ENCODE peak calls at places on chromosomes 13 and 19, in five cellular contexts. O is MM.1S, U is HCT116, F is PC-3, P is SK-N-SH. M is an unnamed sample.

GRCh38 chr19:33296473-33297060 is 5.8 kb downstream of the CEBPA start:
- DNase-seq in F (no peak), P (peak; percentile 65), O (no peak), U (no peak), M (no peak)

GRCh38 chr13:28161370-28161769 is 23.0 kb downstream of the PAN3 start:
- DNase-seq in O (no peak), U (no peak), P (no peak), F (no peak), M (peak; percentile 59)

GRCh38 chr13:110186221-110186838 is 120.6 kb downstream of the COL4A1 start:
- DNase-seq in U (no peak), O (no peak), P (no peak), F (no peak), M (no peak)

GRCh38 chr13:110276553-110276950 is 30.4 kb downstream of the COL4A1 start:
- DNase-seq in F (no peak), O (no peak), P (no peak), U (no peak), M (no peak)

GRCh38 chr13:103931396-103931795 is 865.2 kb upstream of the SLC10A2 start:
- DNase-seq in U (no peak), O (no peak), P (no peak), F (no peak), M (no peak)

GRCh38 chr19:18317998-18318800 is 4.7 kb downstream of the LSM4 start:
- DNase-seq in F (no peak), U (no peak), P (peak; percentile 85), O (no peak), M (no peak)

GRCh38 chr19:43575955-43576451 is 402 bp downstream of the PINLYP start:
- DNase-seq in P (no peak), F (no peak), O (no peak), U (no peak), M (no peak)

GRCh38 chr13:66994097-66994496 is 236.0 kb downstream of the PCDH9 start:
- DNase-seq in O (peak; percentile 8), U (no peak), P (peak; percentile 4), F (no peak), M (peak; percentile 92)

GRCh38 chr13:30908416-30908980 is 2.4 kb downstream of the MEDAG start:
- DNase-seq in O (no peak), P (peak; percentile 65), F (no peak), U (no peak), M (no peak)

GRCh38 chr13:47033216-47033615 is 136.4 kb upstream of the HTR2A start:
- DNase-seq in U (no peak), P (no peak), O (no peak), F (peak; percentile 57), M (no peak)

GRCh38 chr13:98180092-98180491 is 3.0 kb upstream of the RNF113B start:
- DNase-seq in P (no peak), U (no peak), F (no peak), O (no peak), M (no peak)

GRCh38 chr13:73110814-73111213 is 52.0 kb downstream of the KLF5 start:
- DNase-seq in U (no peak), P (no peak), F (no peak), O (no peak), M (no peak)

DNA sequence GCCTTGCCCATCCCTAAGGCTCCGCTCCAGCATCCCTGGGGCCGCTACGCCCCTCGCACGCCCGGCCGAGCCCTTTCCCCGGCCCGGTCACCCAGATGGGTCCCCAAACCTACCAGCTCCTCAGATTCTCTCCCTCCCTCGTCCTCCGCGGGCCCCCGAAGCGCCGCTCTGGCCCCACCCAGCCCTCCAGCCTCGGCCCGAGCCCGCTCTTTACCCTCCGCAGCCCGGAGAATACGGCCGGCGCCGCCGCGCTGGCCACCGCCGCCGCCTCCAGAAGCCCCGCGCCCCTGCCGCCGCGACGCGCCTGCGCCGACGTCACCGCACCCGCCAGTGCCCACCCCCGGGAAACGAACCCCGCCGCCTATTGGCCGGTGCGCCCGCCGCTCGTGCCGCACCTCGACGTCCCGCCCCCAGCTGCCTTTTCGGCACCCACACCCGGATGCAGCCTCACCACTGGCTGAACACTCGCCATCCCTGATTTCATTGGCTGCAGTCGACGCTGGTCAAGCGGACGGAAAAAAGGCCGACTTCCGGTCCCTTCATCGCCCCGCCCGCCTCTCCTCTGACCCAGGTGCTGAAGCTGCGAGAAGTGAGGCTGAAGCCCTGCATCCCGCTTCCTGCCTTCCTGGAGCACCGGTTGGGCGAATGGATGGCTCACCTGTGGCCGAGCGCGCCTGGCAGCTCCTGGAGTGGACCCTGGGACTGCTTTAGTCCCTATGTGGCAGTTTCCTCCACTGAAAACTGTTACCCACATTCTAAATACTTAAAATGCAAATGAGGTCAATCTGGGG is at the start of gene DAPK3:
- DNase-seq in P (peak; percentile 98), U (peak; percentile 96), O (peak; percentile 100), F (peak; percentile 95), M (peak; percentile 99)
- H4K20me1 ChIP-seq in P (peaks cover 68% of the 10 kb centered on the region), U (peaks cover 3% of the 10 kb centered on the region), O (peaks cover 9% of the 10 kb centered on the region), F (peaks cover 10% of the 10 kb centered on the region), M (peaks cover 66% of the 10 kb centered on the region)

GRCh38 chr19:13428352-13428751 is 77.9 kb downstream of the CACNA1A start:
- DNase-seq in F (peak; percentile 79), O (peak; percentile 11), U (peak; percentile 28), P (peak; percentile 19), M (no peak)
- TF ChIP-seq EZH2phosphoT487 in F (no peak), O (no peak), U (no peak), P (no peak), M (no peak)

GRCh38 chr13:112774829-112775565 is 85.2 kb downstream of the ATP11A start:
- DNase-seq in F (no peak), P (no peak), U (no peak), O (no peak), M (no peak)

GRCh38 chr13:112776354-112776753 is 86.5 kb downstream of the ATP11A start:
- DNase-seq in U (no peak), P (no peak), F (no peak), O (no peak), M (no peak)

GRCh38 chr13:112775791-112776279 is 86.0 kb downstream of the ATP11A start:
- DNase-seq in U (no peak), P (peak; percentile 46), O (no peak), F (no peak), M (peak; percentile 26)

GRCh38 chr13:112777637-112778406 is 88.0 kb downstream of the ATP11A start:
- DNase-seq in O (no peak), F (peak; percentile 2), P (peak; percentile 27), U (no peak), M (no peak)

DNA sequence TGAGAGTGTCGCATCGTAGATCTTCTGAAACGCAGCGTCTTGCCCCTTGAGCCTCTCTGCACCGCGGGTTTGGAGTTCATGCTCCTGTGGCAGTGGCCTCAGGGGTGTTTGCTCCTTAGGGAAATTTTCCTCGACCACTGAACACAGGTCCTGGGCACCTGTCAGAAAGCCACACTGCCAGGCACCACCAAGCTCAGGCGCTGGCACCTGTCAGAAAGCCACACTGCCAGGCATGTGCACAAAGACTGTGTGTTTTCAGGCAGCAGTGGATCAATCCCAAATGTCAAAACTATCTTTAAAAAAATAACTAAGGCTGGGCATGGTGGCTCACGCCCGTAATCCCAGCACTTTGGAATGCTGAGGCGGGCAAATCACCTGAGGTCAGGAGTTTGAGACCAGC is 87.1 kb downstream of the ATP11A start:
- DNase-seq in F (no peak), U (no peak), P (peak; percentile 11), O (no peak), M (no peak)
- H4K20me1 ChIP-seq in F (no peaks in the 10 kb centered on the region), U (no peaks in the 10 kb centered on the region), P (no peaks in the 10 kb centered on the region), O (no peaks in the 10 kb centered on the region), M (peaks cover 43% of the 10 kb centered on the region)

GRCh38 chr13:92187378-92187989 is 789.1 kb downstream of the GPC5 start:
- DNase-seq in F (peak; percentile 46), U (no peak), P (peak; percentile 64), O (peak; percentile 48), M (peak; percentile 52)
- TF ChIP-seq EZH2phosphoT487 in F (no peak), U (no peak), P (no peak), O (no peak), M (no peak)

DNA sequence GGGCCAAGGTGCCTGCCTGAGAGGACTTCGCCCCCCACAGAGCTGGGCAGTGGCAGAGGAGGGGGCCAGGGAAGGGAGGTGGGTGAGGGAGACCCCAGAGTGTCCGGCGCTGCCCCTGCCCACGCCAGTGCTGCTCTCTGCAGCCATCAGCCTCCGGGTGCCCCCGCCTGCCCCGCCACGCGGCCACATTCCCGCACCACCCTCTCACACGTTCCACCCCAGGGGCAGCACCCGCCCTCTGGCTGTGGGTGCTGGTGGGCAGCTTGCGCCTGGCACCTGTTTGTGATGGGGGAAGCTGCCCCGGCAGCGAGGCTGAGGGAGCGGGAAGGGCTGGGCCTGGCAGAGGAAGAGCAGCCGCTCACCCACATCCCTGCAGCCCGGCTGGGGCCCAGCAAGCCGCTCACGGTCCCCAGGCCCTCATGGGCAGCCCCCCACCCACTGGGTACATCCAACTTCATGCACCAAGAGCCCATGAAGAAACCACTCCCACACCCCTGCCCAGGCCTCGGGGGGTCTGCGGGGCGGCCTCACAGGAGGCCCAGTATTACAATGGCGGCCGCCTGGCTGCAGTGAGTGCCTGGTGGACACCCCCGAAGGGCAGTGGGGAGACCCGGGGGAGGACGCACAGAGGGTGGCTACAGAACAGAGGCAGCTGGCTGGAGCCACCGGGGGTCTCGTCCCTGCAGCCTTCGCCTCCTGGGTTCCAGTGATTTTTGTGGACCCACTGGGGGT is 14.0 kb downstream of the SBNO2 start:
- DNase-seq in O (no peak), P (no peak), F (no peak), U (no peak), M (no peak)
- H4K20me1 ChIP-seq in O (no peaks in the 10 kb centered on the region), P (peaks cover 52% of the 10 kb centered on the region), F (peaks cover 33% of the 10 kb centered on the region), U (no peaks in the 10 kb centered on the region), M (peaks cover 7% of the 10 kb centered on the region)

DNA sequence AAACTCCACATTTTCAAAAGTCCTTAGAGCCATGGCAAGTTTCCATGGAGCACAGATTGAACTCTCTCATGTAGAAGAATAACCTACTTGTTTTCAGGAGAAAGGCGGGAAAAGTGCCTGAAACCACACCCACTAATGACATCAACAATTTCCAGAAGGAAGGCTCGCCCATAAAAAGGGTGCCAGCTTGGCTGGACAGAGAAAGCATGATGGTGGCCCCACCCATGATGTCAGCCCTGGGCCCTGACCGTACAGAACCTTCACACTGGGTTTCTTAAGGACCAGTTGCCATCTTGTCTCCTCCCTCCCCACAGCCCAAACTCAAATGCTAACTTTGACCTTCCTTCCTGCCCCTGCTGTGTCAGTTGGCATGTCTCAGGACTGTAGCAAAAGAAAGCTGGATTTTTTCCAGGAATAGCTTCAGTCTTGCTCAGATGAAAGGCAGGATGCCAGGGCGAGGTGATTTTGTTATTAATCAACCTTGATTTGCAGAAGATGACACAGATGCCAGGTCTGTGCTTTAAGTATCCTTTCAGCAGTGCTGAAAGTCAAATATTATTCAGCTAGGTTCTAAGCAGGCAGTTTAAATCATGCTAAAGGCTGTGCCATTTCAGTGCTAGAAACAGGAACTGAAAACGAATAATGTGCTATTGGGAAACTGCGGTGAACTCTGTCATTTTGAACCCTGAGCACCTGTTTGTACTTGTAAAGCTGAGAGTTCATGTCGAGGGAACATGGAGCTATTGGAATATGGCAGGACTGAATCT is 89.5 kb upstream of the RFC3 start:
- DNase-seq in U (no peak), F (peak; percentile 63), P (no peak), O (peak; percentile 69), M (no peak)
- TF ChIP-seq EZH2phosphoT487 in U (no peak), F (no peak), P (no peak), O (no peak), M (no peak)